ENCODE peak calls at places on chromosome 17, in seven cellular contexts. One of them, this sample, is unnamed.

GRCh38 chr17:1481736-1482135 is 10.8 kb downstream of the MYO1C start:
- DNase-seq in K562: no peak
- DNase-seq in HepG2: no peak
- DNase-seq in HCT116: no peak
- DNase-seq in H1: no peak
- DNase-seq in SK-N-SH: no peak
- DNase-seq in GM12878: no peak
- DNase-seq in this sample: no peak

GRCh38 chr17:28575126-28575795 is 1.4 kb downstream of the ALDOC start:
- DNase-seq in SK-N-SH: peak
- DNase-seq in HCT116: no peak
- DNase-seq in H1: no peak
- DNase-seq in K562: peak
- DNase-seq in GM12878: no peak
- DNase-seq in HepG2: no peak
- DNase-seq in this sample: no peak

GRCh38 chr17:44376124-44376523 is 12.5 kb upstream of the FAM171A2 start:
- DNase-seq in HepG2: peak
- DNase-seq in K562: peak
- DNase-seq in GM12878: no peak
- DNase-seq in SK-N-SH: peak
- DNase-seq in HCT116: no peak
- DNase-seq in H1: no peak
- DNase-seq in this sample: peak

GRCh38 chr17:82246365-82247174 is 17.7 kb downstream of the SLC16A3 start:
- DNase-seq in GM12878: no peak
- DNase-seq in HCT116: no peak
- DNase-seq in K562: no peak
- DNase-seq in HepG2: no peak
- DNase-seq in SK-N-SH: peak
- DNase-seq in H1: no peak
- DNase-seq in this sample: no peak

GRCh38 chr17:82790391-82790790 is 38.5 kb downstream of the TBCD start:
- DNase-seq in GM12878: no peak
- DNase-seq in H1: no peak
- DNase-seq in K562: no peak
- DNase-seq in SK-N-SH: no peak
- DNase-seq in HCT116: no peak
- DNase-seq in HepG2: no peak
- DNase-seq in this sample: no peak

GRCh38 chr17:27430882-27431491 is 25.3 kb upstream of the KSR1 start:
- DNase-seq in SK-N-SH: peak
- DNase-seq in HCT116: peak
- DNase-seq in HepG2: peak
- DNase-seq in GM12878: no peak
- DNase-seq in H1: peak
- DNase-seq in K562: peak
- DNase-seq in this sample: peak

GRCh38 chr17:5003214-5003867 is 5.6 kb downstream of the KIF1C start:
- DNase-seq in SK-N-SH: no peak
- DNase-seq in K562: no peak
- DNase-seq in H1: no peak
- DNase-seq in HepG2: no peak
- DNase-seq in GM12878: no peak
- DNase-seq in HCT116: no peak
- DNase-seq in this sample: no peak

GRCh38 chr17:3911271-3912053 is 4.8 kb downstream of the P2RX1 start:
- DNase-seq in K562: no peak
- DNase-seq in SK-N-SH: no peak
- DNase-seq in HCT116: no peak
- DNase-seq in HepG2: no peak
- DNase-seq in H1: no peak
- DNase-seq in GM12878: peak
- DNase-seq in this sample: no peak

GRCh38 chr17:44502598-44503079 is 567 bp downstream of the GPATCH8 start:
- DNase-seq in HepG2: no peak
- DNase-seq in K562: peak
- DNase-seq in SK-N-SH: no peak
- DNase-seq in GM12878: no peak
- DNase-seq in HCT116: no peak
- DNase-seq in H1: no peak
- DNase-seq in this sample: no peak

GRCh38 chr17:8685396-8685795 is 54.9 kb upstream of the MYH10 start:
- DNase-seq in HCT116: no peak
- DNase-seq in GM12878: no peak
- DNase-seq in SK-N-SH: no peak
- DNase-seq in H1: no peak
- DNase-seq in K562: no peak
- DNase-seq in HepG2: no peak
- DNase-seq in this sample: no peak

GRCh38 chr17:10579270-10579669 is 29.8 kb upstream of the MYH2 start:
- DNase-seq in HCT116: no peak
- DNase-seq in HepG2: no peak
- DNase-seq in GM12878: peak
- DNase-seq in K562: no peak
- DNase-seq in SK-N-SH: no peak
- DNase-seq in H1: no peak
- DNase-seq in this sample: no peak

GRCh38 chr17:36599546-36600250 is 1.7 kb upstream of the MRM1 start:
- DNase-seq in HepG2: no peak
- DNase-seq in H1: no peak
- DNase-seq in SK-N-SH: no peak
- DNase-seq in GM12878: no peak
- DNase-seq in K562: peak
- DNase-seq in HCT116: no peak
- DNase-seq in this sample: no peak

GRCh38 chr17:31525801-31526549 is 134.5 kb downstream of the RAB11FIP4 start:
- DNase-seq in H1: no peak
- DNase-seq in GM12878: no peak
- DNase-seq in K562: peak
- DNase-seq in HepG2: peak
- DNase-seq in HCT116: no peak
- DNase-seq in SK-N-SH: peak
- DNase-seq in this sample: peak

GRCh38 chr17:17849147-17849820 is 12.5 kb upstream of the SREBF1 start:
- DNase-seq in H1: no peak
- DNase-seq in HepG2: peak
- DNase-seq in K562: peak
- DNase-seq in GM12878: peak
- DNase-seq in HCT116: no peak
- DNase-seq in SK-N-SH: no peak
- DNase-seq in this sample: no peak

GRCh38 chr17:65572581-65573282 is 11.3 kb upstream of the AXIN2 start:
- DNase-seq in HepG2: peak
- DNase-seq in K562: no peak
- DNase-seq in H1: peak
- DNase-seq in HCT116: no peak
- DNase-seq in GM12878: no peak
- DNase-seq in SK-N-SH: no peak
- DNase-seq in this sample: no peak

GRCh38 chr17:51263001-51263400 is 2.7 kb downstream of the UTP18 start:
- DNase-seq in GM12878: no peak
- DNase-seq in SK-N-SH: no peak
- DNase-seq in HCT116: no peak
- DNase-seq in K562: no peak
- DNase-seq in HepG2: no peak
- DNase-seq in H1: no peak
- DNase-seq in this sample: no peak

GRCh38 chr17:20706752-20707372 is 127.3 kb downstream of the CDRT15L2 start:
- DNase-seq in SK-N-SH: no peak
- DNase-seq in GM12878: no peak
- DNase-seq in H1: no peak
- DNase-seq in HepG2: no peak
- DNase-seq in HCT116: no peak
- DNase-seq in K562: no peak
- DNase-seq in this sample: no peak

GRCh38 chr17:8002646-8003593 is 505 bp downstream of the GUCY2D start:
- DNase-seq in GM12878: no peak
- DNase-seq in HepG2: no peak
- DNase-seq in HCT116: no peak
- DNase-seq in SK-N-SH: no peak
- DNase-seq in K562: no peak
- DNase-seq in H1: no peak
- DNase-seq in this sample: no peak

GRCh38 chr17:63399856-63400255 is 46.2 kb downstream of the CYB561 start:
- DNase-seq in GM12878: no peak
- DNase-seq in HepG2: no peak
- DNase-seq in K562: no peak
- DNase-seq in H1: no peak
- DNase-seq in SK-N-SH: peak
- DNase-seq in HCT116: no peak
- DNase-seq in this sample: no peak

GRCh38 chr17:27807567-27808470 is 7.5 kb upstream of the NOS2 start:
- DNase-seq in HepG2: no peak
- DNase-seq in HCT116: no peak
- DNase-seq in SK-N-SH: no peak
- DNase-seq in GM12878: peak
- DNase-seq in H1: no peak
- DNase-seq in K562: peak
- DNase-seq in this sample: no peak

GRCh38 chr17:82315703-82316358 is 1.6 kb downstream of the CD7 start:
- DNase-seq in GM12878: no peak
- DNase-seq in HepG2: no peak
- DNase-seq in HCT116: no peak
- DNase-seq in K562: no peak
- DNase-seq in H1: no peak
- DNase-seq in SK-N-SH: no peak
- DNase-seq in this sample: no peak

GRCh38 chr17:44095647-44096496 is 25.3 kb downstream of the G6PC3 start:
- DNase-seq in H1: peak
- DNase-seq in SK-N-SH: peak
- DNase-seq in HCT116: no peak
- DNase-seq in GM12878: no peak
- DNase-seq in HepG2: peak
- DNase-seq in K562: peak
- DNase-seq in this sample: no peak

GRCh38 chr17:79997004-79997673 is 38.5 kb downstream of the TBC1D16 start:
- DNase-seq in HepG2: no peak
- DNase-seq in GM12878: peak
- DNase-seq in K562: no peak
- DNase-seq in HCT116: no peak
- DNase-seq in H1: no peak
- DNase-seq in SK-N-SH: no peak
- DNase-seq in this sample: no peak

GRCh38 chr17:79994602-79995001 is 41.1 kb downstream of the TBC1D16 start:
- DNase-seq in HCT116: no peak
- DNase-seq in H1: no peak
- DNase-seq in SK-N-SH: no peak
- DNase-seq in HepG2: no peak
- DNase-seq in K562: no peak
- DNase-seq in GM12878: no peak
- DNase-seq in this sample: no peak

GRCh38 chr17:79993390-79994221 is 42.1 kb downstream of the TBC1D16 start:
- DNase-seq in GM12878: no peak
- DNase-seq in H1: peak
- DNase-seq in HepG2: peak
- DNase-seq in K562: no peak
- DNase-seq in HCT116: no peak
- DNase-seq in SK-N-SH: no peak
- DNase-seq in this sample: peak

GRCh38 chr17:79996291-79996690 is 39.4 kb downstream of the TBC1D16 start:
- DNase-seq in SK-N-SH: no peak
- DNase-seq in HCT116: no peak
- DNase-seq in HepG2: no peak
- DNase-seq in H1: no peak
- DNase-seq in K562: no peak
- DNase-seq in GM12878: no peak
- DNase-seq in this sample: no peak

DNA sequence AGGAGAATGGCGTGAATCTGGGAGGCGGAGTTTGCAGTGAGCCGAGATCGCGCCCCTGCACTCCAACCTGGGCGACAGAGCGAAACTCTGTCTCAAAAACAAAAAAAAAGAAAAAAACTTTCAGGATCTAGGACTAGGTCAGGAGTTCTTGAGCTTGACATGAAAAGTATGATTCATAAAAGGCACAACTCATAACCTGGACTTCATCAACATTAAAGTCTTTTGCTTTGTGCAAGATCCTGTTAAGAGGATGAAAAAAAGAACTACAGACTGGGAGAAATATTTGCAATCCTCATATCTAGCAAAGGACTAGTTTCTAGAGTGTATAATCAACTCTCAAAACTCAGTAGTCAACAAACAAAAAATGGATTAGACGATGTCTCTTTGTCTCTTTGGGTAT is 40.0 kb downstream of the TBC1D16 start:
- DNase-seq in HepG2: no peak
- DNase-seq in H1: no peak
- DNase-seq in K562: no peak
- DNase-seq in HCT116: no peak
- DNase-seq in SK-N-SH: no peak
- DNase-seq in GM12878: no peak
- DNase-seq in this sample: no peak
- TF ChIP-seq JUND in HepG2: no peak
- TF ChIP-seq JUND in H1: no peak
- TF ChIP-seq JUND in K562: no peak
- TF ChIP-seq JUND in HCT116: no peak
- TF ChIP-seq JUND in SK-N-SH: no peak
- TF ChIP-seq JUND in GM12878: no peak
- TF ChIP-seq JUND in this sample: no peak

GRCh38 chr17:79269620-79270019 is 195.0 kb downstream of the ENGASE start:
- DNase-seq in GM12878: no peak
- DNase-seq in SK-N-SH: no peak
- DNase-seq in H1: no peak
- DNase-seq in HepG2: no peak
- DNase-seq in HCT116: no peak
- DNase-seq in K562: no peak
- DNase-seq in this sample: no peak
- TF ChIP-seq JUND in GM12878: no peak
- TF ChIP-seq JUND in SK-N-SH: no peak
- TF ChIP-seq JUND in H1: no peak
- TF ChIP-seq JUND in HepG2: no peak
- TF ChIP-seq JUND in HCT116: no peak
- TF ChIP-seq JUND in K562: no peak
- TF ChIP-seq JUND in this sample: no peak

GRCh38 chr17:49290690-49291326 is 60.2 kb upstream of the PHOSPHO1 start:
- DNase-seq in HepG2: peak
- DNase-seq in K562: peak
- DNase-seq in HCT116: peak
- DNase-seq in SK-N-SH: peak
- DNase-seq in H1: no peak
- DNase-seq in GM12878: no peak
- DNase-seq in this sample: peak
- TF ChIP-seq JUND in HepG2: no peak
- TF ChIP-seq JUND in K562: no peak
- TF ChIP-seq JUND in HCT116: no peak
- TF ChIP-seq JUND in SK-N-SH: no peak
- TF ChIP-seq JUND in H1: no peak
- TF ChIP-seq JUND in GM12878: no peak
- TF ChIP-seq JUND in this sample: no peak

DNA sequence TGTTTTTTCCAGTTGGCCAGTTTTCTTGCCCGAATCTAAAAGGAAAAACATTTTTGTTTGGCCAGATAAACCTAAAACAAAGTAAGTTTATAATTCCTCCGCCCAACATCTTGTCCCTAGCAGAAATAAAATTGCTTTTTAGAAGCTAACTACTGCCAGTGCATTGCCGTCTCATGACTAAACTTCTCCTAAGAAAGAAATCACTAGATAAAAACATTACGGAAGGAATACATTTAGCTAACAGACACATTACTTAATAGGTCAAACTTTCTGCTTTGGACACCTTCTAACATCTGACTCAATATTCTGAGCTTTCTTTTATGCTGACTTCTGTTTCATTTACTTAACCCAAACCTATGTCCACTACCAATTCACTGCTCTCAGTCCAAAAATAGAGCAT is 36.2 kb downstream of the FBXL20 start:
- DNase-seq in GM12878: no peak
- DNase-seq in SK-N-SH: no peak
- DNase-seq in HepG2: no peak
- DNase-seq in K562: no peak
- DNase-seq in H1: no peak
- DNase-seq in HCT116: no peak
- DNase-seq in this sample: no peak
- TF ChIP-seq JUND in GM12878: no peak
- TF ChIP-seq JUND in SK-N-SH: no peak
- TF ChIP-seq JUND in HepG2: no peak
- TF ChIP-seq JUND in K562: no peak
- TF ChIP-seq JUND in H1: no peak
- TF ChIP-seq JUND in HCT116: no peak
- TF ChIP-seq JUND in this sample: no peak